ENCODE peak calls at places on chromosome 5, in eight cellular contexts. K, L, R, D, X, W, B and I are unnamed samples.

GRCh38 chr5:60810438-60811085 is 33.5 kb downstream of the ELOVL7 start:
- DNase-seq in W (no peak), D (peak), L (no peak), K (no peak), R (peak), X (no peak), B (no peak), I (no peak)

GRCh38 chr5:65072836-65073620 is 304.3 kb downstream of the CWC27 start:
- DNase-seq in R (no peak), K (no peak), X (no peak), L (peak), D (no peak), W (no peak), B (no peak), I (no peak)

GRCh38 chr5:93151896-93152295 is 429.1 kb downstream of the NR2F1-AS1 start:
- DNase-seq in K (no peak), L (no peak), R (no peak), D (peak), X (no peak), W (no peak), B (no peak), I (no peak)

GRCh38 chr5:180873628-180874520 is 12.8 kb upstream of the ZFP62 start:
- DNase-seq in B (no peak), K (no peak), D (no peak), R (peak), X (no peak), L (peak), W (no peak), I (no peak)

GRCh38 chr5:123035320-123035949 is 1.1 kb downstream of the PPIC start:
- DNase-seq in K (peak), X (no peak), R (peak), D (peak), B (no peak), L (no peak), W (peak), I (no peak)

GRCh38 chr5:80098951-80099350 is 63.8 kb downstream of the THBS4 start:
- DNase-seq in L (no peak), B (no peak), X (no peak), W (no peak), K (no peak), R (no peak), D (no peak), I (no peak)

GRCh38 chr5:148687427-148687826 is 33.1 kb upstream of the HTR4 start:
- DNase-seq in K (no peak), D (no peak), R (peak), X (no peak), W (peak), B (no peak), L (peak), I (no peak)

GRCh38 chr5:133706732-133707430 is 94.5 kb upstream of the FSTL4 start:
- DNase-seq in D (no peak), B (no peak), X (no peak), K (peak), L (no peak), R (no peak), W (no peak), I (no peak)

GRCh38 chr5:76145945-76146344 is 62.8 kb downstream of the SV2C start:
- DNase-seq in R (peak), W (peak), K (no peak), D (no peak), L (peak), X (no peak), B (no peak), I (no peak)

GRCh38 chr5:103480246-103480645 is 82.3 kb downstream of the NUDT12 start:
- DNase-seq in B (no peak), W (no peak), L (no peak), K (no peak), X (no peak), R (no peak), D (no peak), I (no peak)

GRCh38 chr5:42595597-42595996 is 161.0 kb upstream of the CCDC152 start:
- DNase-seq in K (no peak), D (no peak), L (no peak), W (no peak), X (no peak), B (no peak), R (no peak), I (no peak)

GRCh38 chr5:10421841-10422691 is 19.6 kb upstream of the ROPN1L start:
- DNase-seq in B (no peak), K (no peak), D (no peak), L (no peak), R (no peak), W (no peak), X (no peak), I (no peak)

GRCh38 chr5:56759521-56759920 is 55.8 kb upstream of the MAP3K1 start:
- DNase-seq in W (no peak), L (no peak), K (no peak), R (no peak), X (no peak), B (no peak), D (no peak), I (no peak)

GRCh38 chr5:123721721-123722276 is 209.8 kb downstream of the CSNK1G3 start:
- DNase-seq in K (no peak), X (no peak), R (no peak), L (no peak), D (no peak), B (no peak), W (no peak), I (no peak)

GRCh38 chr5:68060382-68060781 is 155.2 kb upstream of the PIK3R1 start:
- DNase-seq in W (no peak), L (no peak), D (no peak), R (no peak), B (no peak), X (no peak), K (no peak), I (no peak)

GRCh38 chr5:172175263-172175719 is 12.7 kb downstream of the STK10 start:
- DNase-seq in B (peak), D (no peak), K (peak), W (no peak), L (peak), X (no peak), R (no peak), I (no peak)

GRCh38 chr5:141869514-141869913 is 8.7 kb downstream of the PCDH1 start:
- DNase-seq in D (peak), R (peak), L (no peak), X (no peak), B (no peak), K (no peak), W (no peak), I (no peak)